ENCODE peak calls at places on chromosomes 3 and 15, in six cellular contexts. Y, X, V, Z, D and G are unnamed samples.

GRCh38 chr3:38455639-38456430 is 2.1 kb downstream of the ACVR2B start:
- DNase-seq in Z (peak), V (peak), X (no peak), Y (no peak), D (no peak), G (peak)

GRCh38 chr3:10964537-10965167 is 27.9 kb upstream of the SLC6A1 start:
- DNase-seq in Y (no peak), X (no peak), Z (no peak), D (no peak), V (peak), G (peak)

GRCh38 chr3:166527325-166527724 is 690.1 kb upstream of the BCHE start:
- DNase-seq in X (no peak), V (no peak), D (no peak), Z (no peak), Y (no peak), G (peak)

GRCh38 chr3:194730369-194730768 is 44.7 kb downstream of the FAM43A start:
- DNase-seq in D (no peak), Z (no peak), Y (no peak), V (no peak), X (no peak), G (no peak)

GRCh38 chr3:193620650-193621049 is 27.6 kb downstream of the OPA1 start:
- DNase-seq in Z (no peak), X (peak), Y (no peak), V (no peak), D (peak), G (peak)

GRCh38 chr3:46881819-46882376 is 4.4 kb downstream of the PTH1R start:
- DNase-seq in X (no peak), D (no peak), V (peak), Z (peak), Y (no peak), G (no peak)

GRCh38 chr3:97010881-97011657 is 196.7 kb downstream of the EPHA6 start:
- DNase-seq in V (no peak), X (no peak), Z (no peak), D (no peak), Y (no peak), G (no peak)

GRCh38 chr15:31111091-31111647 is 9.6 kb upstream of the TRPM1 start:
- DNase-seq in Z (no peak), V (no peak), Y (no peak), D (no peak), X (no peak), G (peak)

GRCh38 chr3:106710596-106710995 is 666.6 kb upstream of the CCDC54 start:
- DNase-seq in V (no peak), Y (no peak), Z (no peak), X (no peak), D (no peak), G (no peak)

GRCh38 chr15:63490345-63491034 is 13.9 kb upstream of the USP3 start:
- DNase-seq in Y (no peak), D (no peak), Z (no peak), V (no peak), X (no peak), G (no peak)

GRCh38 chr15:93152951-93153350 is 63.9 kb upstream of the RGMA start:
- DNase-seq in X (no peak), Y (no peak), V (no peak), D (no peak), Z (no peak), G (no peak)

GRCh38 chr3:187261541-187261969 is 30.0 kb downstream of the MASP1 start:
- DNase-seq in Y (no peak), X (no peak), Z (no peak), V (no peak), D (no peak), G (peak)

GRCh38 chr3:165768680-165769079 is 68.5 kb downstream of the BCHE start:
- DNase-seq in V (no peak), D (no peak), X (no peak), Z (no peak), Y (no peak), G (no peak)

GRCh38 chr3:143171656-143172055 is 52.1 kb downstream of the CHST2 start:
- DNase-seq in Z (no peak), V (no peak), D (no peak), X (no peak), Y (no peak), G (peak)

GRCh38 chr15:33067456-33067855 is 127.1 kb downstream of the FMN1 start:
- DNase-seq in Y (no peak), Z (no peak), D (no peak), X (no peak), V (no peak), G (peak)

GRCh38 chr3:54358327-54358726 is 236.0 kb downstream of the CACNA2D3 start:
- DNase-seq in V (no peak), D (no peak), Z (no peak), Y (no peak), X (no peak), G (no peak)

GRCh38 chr3:126344380-126345041 is 12.7 kb downstream of the KLF15 start:
- DNase-seq in Z (no peak), D (no peak), V (no peak), X (no peak), Y (no peak), G (no peak)

GRCh38 chr3:145176907-145177306 is 984.1 kb downstream of the PLOD2 start:
- DNase-seq in X (no peak), Y (no peak), Z (no peak), D (no peak), V (no peak), G (no peak)

GRCh38 chr15:50353251-50353998 is 1.6 kb downstream of the GABPB1 start:
- DNase-seq in Z (no peak), Y (no peak), V (peak), D (no peak), X (peak), G (peak)
- TF ChIP-seq SMC3 in Z (no peak), Y (no peak), V (no peak), D (no peak), X (no peak), G (no peak)

DNA sequence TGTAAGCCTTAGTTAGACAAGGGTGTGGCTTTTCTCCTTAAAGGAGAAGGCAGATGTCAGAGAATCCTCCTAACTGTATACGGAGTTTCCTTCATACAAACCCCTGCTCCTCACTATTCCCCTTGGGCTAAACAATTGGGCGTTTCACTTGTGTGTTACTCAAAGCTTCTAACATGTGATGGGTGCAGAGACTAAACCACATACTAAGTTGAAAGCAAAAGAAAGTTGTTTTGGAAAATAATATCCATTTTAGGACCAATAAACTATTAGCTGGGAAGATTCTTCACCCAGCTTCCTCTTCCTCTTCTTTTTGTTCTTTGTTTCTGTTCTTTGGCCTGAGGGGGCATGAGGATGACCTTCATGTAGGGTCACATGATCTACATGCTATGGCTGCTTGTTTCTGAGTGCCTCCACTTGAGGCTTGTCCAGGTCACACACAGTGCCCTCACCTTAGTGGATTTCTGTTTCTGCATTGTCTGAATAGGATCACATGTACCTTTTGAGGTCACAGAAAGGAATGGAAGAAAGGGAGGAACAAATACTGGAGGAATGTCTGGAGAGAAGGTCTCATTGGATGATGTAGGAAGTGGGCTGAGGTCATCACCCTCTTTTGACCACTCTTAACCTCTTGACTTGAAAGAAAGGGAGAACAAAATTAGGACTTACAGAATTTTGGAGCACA is 14.5 kb downstream of the SPINK8 start:
- DNase-seq in Y (no peak), V (no peak), D (no peak), Z (no peak), X (no peak), G (no peak)
- TF ChIP-seq SMC3 in Y (no peak), V (no peak), D (no peak), Z (no peak), X (no peak), G (no peak)

DNA sequence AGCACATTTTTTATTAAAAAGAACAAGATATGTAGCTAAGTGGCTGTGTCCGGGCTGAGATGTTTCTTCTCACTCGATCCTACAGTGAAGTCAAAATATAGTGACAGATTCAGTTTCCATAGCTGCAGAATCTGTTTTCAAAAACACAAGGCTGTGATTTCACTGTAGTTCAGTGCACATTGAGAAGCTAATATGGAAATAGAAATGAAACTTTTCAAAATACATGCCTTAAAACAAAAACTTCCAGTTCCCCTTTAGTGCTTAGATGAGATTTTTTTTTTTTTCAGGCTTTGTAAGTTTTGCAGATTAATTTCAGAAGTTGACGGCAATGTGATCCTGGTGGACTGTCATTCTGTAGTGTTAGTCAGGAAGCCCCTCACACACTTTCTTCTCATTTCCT is 23.8 kb upstream of the TRAK1 start:
- DNase-seq in Z (no peak), V (no peak), X (no peak), D (peak), Y (no peak), G (peak)
- TF ChIP-seq SMC3 in Z (no peak), V (no peak), X (no peak), D (no peak), Y (no peak), G (no peak)

GRCh38 chr3:155238845-155239244 is 54.6 kb downstream of the STRIT1 start:
- DNase-seq in Z (no peak), X (no peak), V (no peak), D (no peak), Y (no peak), G (no peak)
- TF ChIP-seq SMC3 in Z (no peak), X (no peak), V (no peak), D (no peak), Y (no peak), G (no peak)

GRCh38 chr3:55698826-55699225 is 211.7 kb upstream of the WNT5A start:
- DNase-seq in V (no peak), Y (no peak), D (no peak), Z (no peak), X (no peak), G (peak)
- TF ChIP-seq SMC3 in V (no peak), Y (no peak), D (no peak), Z (no peak), X (no peak), G (no peak)

DNA sequence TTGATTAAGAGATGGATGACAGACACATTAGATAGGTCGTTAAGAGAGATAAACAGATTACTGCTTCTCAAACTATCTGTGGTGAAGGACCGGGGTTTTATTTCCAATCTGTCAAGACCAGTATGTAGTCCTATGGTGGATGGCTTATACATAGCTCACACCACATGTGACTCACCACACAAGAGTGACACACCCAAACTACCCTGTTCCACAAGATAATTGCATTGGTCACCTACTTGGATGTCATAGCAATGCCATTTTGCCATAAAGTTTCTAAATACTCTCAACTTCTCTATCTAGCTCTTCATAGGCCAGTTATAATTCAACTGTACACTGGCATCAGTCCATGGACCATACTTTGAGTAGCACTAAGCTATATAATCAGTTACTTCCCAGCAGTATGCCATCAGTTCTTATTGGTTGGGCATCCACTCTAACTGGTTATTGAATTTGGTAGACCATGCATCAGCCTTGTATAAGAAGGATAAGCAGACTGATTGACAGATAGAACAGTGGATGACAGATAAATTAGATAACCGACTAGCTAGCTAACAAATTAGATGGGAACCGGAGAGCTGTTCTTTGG is 11.6 kb downstream of the WWTR1 start:
- DNase-seq in X (no peak), Z (no peak), V (peak), D (no peak), Y (no peak), G (peak)
- TF ChIP-seq SMC3 in X (no peak), Z (no peak), V (no peak), D (no peak), Y (no peak), G (no peak)

GRCh38 chr3:135920275-135920674 is 45.3 kb upstream of the PPP2R3A start:
- DNase-seq in V (no peak), D (no peak), X (no peak), Z (no peak), Y (no peak), G (no peak)
- TF ChIP-seq SMC3 in V (no peak), D (no peak), X (no peak), Z (no peak), Y (no peak), G (no peak)

DNA sequence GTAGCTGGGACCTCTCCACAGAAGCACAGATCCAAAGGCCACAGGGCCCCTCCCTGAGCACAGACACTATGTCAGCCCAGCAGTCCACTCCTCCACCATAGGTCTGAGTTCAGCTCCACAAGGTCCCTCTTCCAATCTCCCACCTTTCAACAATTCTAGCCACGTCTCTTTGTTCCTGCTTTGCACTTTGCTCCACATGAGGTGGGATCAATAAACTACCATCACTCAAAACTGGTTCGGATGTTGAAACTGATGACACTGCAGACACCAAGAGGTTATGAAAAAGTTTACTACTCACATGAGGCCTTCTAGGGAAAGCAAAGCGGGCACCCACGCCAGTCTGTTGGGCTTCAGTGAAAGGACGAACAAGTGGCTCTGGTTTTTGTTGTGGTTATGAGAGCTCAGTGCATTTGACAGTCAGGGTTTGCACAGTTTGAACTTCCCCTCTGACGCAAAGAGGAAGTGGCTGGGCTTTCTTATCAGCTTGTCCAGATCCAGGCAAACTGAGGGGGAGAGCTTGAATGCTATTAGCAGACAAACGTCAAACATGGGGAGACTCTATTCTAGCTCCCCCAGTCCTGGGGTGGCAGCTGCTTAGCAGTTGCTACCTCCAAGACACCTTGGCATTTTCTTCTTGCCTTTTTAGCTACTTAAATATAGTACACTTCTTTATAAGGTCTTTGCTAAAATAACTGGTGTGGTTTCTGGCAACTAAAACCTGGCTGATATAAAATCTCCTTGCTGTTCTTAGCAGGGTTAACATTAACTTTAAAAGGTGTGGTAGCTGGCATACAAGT is 37.8 kb downstream of the ZNF445 start:
- DNase-seq in V (peak), Y (peak), D (peak), X (no peak), Z (peak), G (peak)
- TF ChIP-seq SMC3 in V (no peak), Y (peak), D (no peak), X (no peak), Z (no peak), G (no peak)

GRCh38 chr15:39195988-39196486 is 384.8 kb upstream of the THBS1 start:
- DNase-seq in D (no peak), Y (no peak), Z (no peak), X (peak), V (no peak), G (peak)
- TF ChIP-seq SMC3 in D (no peak), Y (no peak), Z (no peak), X (peak), V (no peak), G (no peak)

GRCh38 chr3:176071943-176072342 is 1125.3 kb downstream of the TBL1XR1 start:
- DNase-seq in Y (no peak), X (no peak), Z (no peak), D (no peak), V (no peak), G (no peak)

GRCh38 chr3:176075046-176075445 is 1122.2 kb downstream of the TBL1XR1 start:
- DNase-seq in V (no peak), Z (no peak), D (no peak), Y (no peak), X (no peak), G (peak)

GRCh38 chr3:176078916-176079315 is 1118.4 kb downstream of the TBL1XR1 start:
- DNase-seq in Y (no peak), Z (no peak), V (no peak), D (no peak), X (no peak), G (peak)

GRCh38 chr3:176075491-176075890 is 1121.8 kb downstream of the TBL1XR1 start:
- DNase-seq in X (no peak), D (no peak), Y (no peak), Z (no peak), V (no peak), G (no peak)

DNA sequence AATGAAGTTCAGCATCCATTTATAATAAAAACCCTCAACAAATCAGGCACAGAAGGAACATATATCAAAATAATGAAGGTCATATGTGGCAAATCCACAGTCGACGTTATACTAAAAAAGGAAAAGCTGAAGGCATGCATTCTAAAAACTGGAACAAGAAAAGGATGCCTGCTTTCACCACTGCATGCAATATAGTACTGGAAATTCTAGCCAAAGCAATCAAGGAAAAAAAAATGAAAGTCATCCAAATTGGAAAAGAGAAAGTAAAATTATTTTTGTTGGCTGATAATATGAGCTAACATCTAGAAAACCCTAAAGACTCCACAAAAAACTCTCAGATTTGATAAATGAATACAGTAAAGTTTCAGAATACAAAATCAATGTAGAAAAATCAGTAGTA is 1123.2 kb downstream of the TBL1XR1 start:
- DNase-seq in D (no peak), Y (no peak), X (no peak), Z (no peak), V (no peak), G (no peak)
- TF ChIP-seq SMC3 in D (no peak), Y (no peak), X (no peak), Z (no peak), V (no peak), G (no peak)